ENCODE peak calls at places on chromosomes 4 and X, in nine cellular contexts. One of them, this sample, is unnamed.

GRCh38 chr4:166421556-166422156 is 548.6 kb downstream of the TLL1 start:
- DNase-seq in Right ventricle myocardium superior: no peak
- DNase-seq in T follicular helper cell: no peak
- DNase-seq in left ventricle myocardium superior: no peak
- DNase-seq in T-helper 2 cell: no peak
- DNase-seq in omental fat pad: no peak
- DNase-seq in ecto neural progenitor cell: no peak
- DNase-seq in GDM1: no peak
- DNase-seq in stimulated activated CD8-positive, alpha-beta memory T cell treated with anti-CD3 and anti-CD28 coated beads, Interleukin-12 subunit alpha, Interleukin-12 subunit beta, amount 100 ng/mL, for 1 hour: no peak
- DNase-seq in this sample: no peak

GRCh38 chrX:20317873-20318272 is 51.2 kb upstream of the RPS6KA3 start:
- DNase-seq in T-helper 2 cell: no peak
- DNase-seq in left ventricle myocardium superior: no peak
- DNase-seq in stimulated activated CD8-positive, alpha-beta memory T cell treated with anti-CD3 and anti-CD28 coated beads, Interleukin-12 subunit alpha, Interleukin-12 subunit beta, amount 100 ng/mL, for 1 hour: no peak
- DNase-seq in ecto neural progenitor cell: no peak
- DNase-seq in GDM1: no peak
- DNase-seq in Right ventricle myocardium superior: no peak
- DNase-seq in omental fat pad: no peak
- DNase-seq in T follicular helper cell: no peak
- DNase-seq in this sample: no peak

GRCh38 chr4:165359501-165359900 is 19.3 kb upstream of the CPE start:
- DNase-seq in ecto neural progenitor cell: no peak
- DNase-seq in omental fat pad: no peak
- DNase-seq in left ventricle myocardium superior: no peak
- DNase-seq in GDM1: no peak
- DNase-seq in T-helper 2 cell: no peak
- DNase-seq in T follicular helper cell: no peak
- DNase-seq in Right ventricle myocardium superior: no peak
- DNase-seq in stimulated activated CD8-positive, alpha-beta memory T cell treated with anti-CD3 and anti-CD28 coated beads, Interleukin-12 subunit alpha, Interleukin-12 subunit beta, amount 100 ng/mL, for 1 hour: no peak
- DNase-seq in this sample: no peak

GRCh38 chr4:111136438-111136837 is 513.6 kb upstream of the PITX2 start:
- DNase-seq in T follicular helper cell: no peak
- DNase-seq in GDM1: no peak
- DNase-seq in T-helper 2 cell: no peak
- DNase-seq in stimulated activated CD8-positive, alpha-beta memory T cell treated with anti-CD3 and anti-CD28 coated beads, Interleukin-12 subunit alpha, Interleukin-12 subunit beta, amount 100 ng/mL, for 1 hour: no peak
- DNase-seq in Right ventricle myocardium superior: no peak
- DNase-seq in ecto neural progenitor cell: no peak
- DNase-seq in left ventricle myocardium superior: no peak
- DNase-seq in omental fat pad: no peak
- DNase-seq in this sample: no peak

GRCh38 chr4:1418494-1419285 is 12.4 kb upstream of the NKX1-1 start:
- DNase-seq in Right ventricle myocardium superior: peak; percentile 17
- DNase-seq in stimulated activated CD8-positive, alpha-beta memory T cell treated with anti-CD3 and anti-CD28 coated beads, Interleukin-12 subunit alpha, Interleukin-12 subunit beta, amount 100 ng/mL, for 1 hour: no peak
- DNase-seq in ecto neural progenitor cell: peak; percentile 40
- DNase-seq in left ventricle myocardium superior: no peak
- DNase-seq in T follicular helper cell: no peak
- DNase-seq in GDM1: no peak
- DNase-seq in omental fat pad: no peak
- DNase-seq in T-helper 2 cell: no peak
- DNase-seq in this sample: no peak

GRCh38 chr4:137676357-137676998 is 144.2 kb upstream of the PCDH18 start:
- DNase-seq in T-helper 2 cell: no peak
- DNase-seq in ecto neural progenitor cell: no peak
- DNase-seq in Right ventricle myocardium superior: no peak
- DNase-seq in stimulated activated CD8-positive, alpha-beta memory T cell treated with anti-CD3 and anti-CD28 coated beads, Interleukin-12 subunit alpha, Interleukin-12 subunit beta, amount 100 ng/mL, for 1 hour: no peak
- DNase-seq in GDM1: no peak
- DNase-seq in omental fat pad: no peak
- DNase-seq in left ventricle myocardium superior: no peak
- DNase-seq in T follicular helper cell: no peak
- DNase-seq in this sample: no peak

GRCh38 chr4:23163649-23164436 is 471.1 kb downstream of the GBA3 start:
- DNase-seq in GDM1: no peak
- DNase-seq in left ventricle myocardium superior: no peak
- DNase-seq in ecto neural progenitor cell: no peak
- DNase-seq in Right ventricle myocardium superior: no peak
- DNase-seq in stimulated activated CD8-positive, alpha-beta memory T cell treated with anti-CD3 and anti-CD28 coated beads, Interleukin-12 subunit alpha, Interleukin-12 subunit beta, amount 100 ng/mL, for 1 hour: no peak
- DNase-seq in omental fat pad: no peak
- DNase-seq in T follicular helper cell: no peak
- DNase-seq in T-helper 2 cell: no peak
- DNase-seq in this sample: no peak

GRCh38 chr4:2183394-2183793 is 58.5 kb downstream of the HAUS3 start:
- DNase-seq in T follicular helper cell: no peak
- DNase-seq in ecto neural progenitor cell: no peak
- DNase-seq in T-helper 2 cell: no peak
- DNase-seq in stimulated activated CD8-positive, alpha-beta memory T cell treated with anti-CD3 and anti-CD28 coated beads, Interleukin-12 subunit alpha, Interleukin-12 subunit beta, amount 100 ng/mL, for 1 hour: no peak
- DNase-seq in Right ventricle myocardium superior: no peak
- DNase-seq in left ventricle myocardium superior: no peak
- DNase-seq in omental fat pad: no peak
- DNase-seq in GDM1: no peak
- DNase-seq in this sample: no peak

GRCh38 chrX:42456301-42456700 is 321.7 kb downstream of the PPP1R2C start:
- DNase-seq in Right ventricle myocardium superior: no peak
- DNase-seq in T follicular helper cell: no peak
- DNase-seq in left ventricle myocardium superior: no peak
- DNase-seq in GDM1: no peak
- DNase-seq in stimulated activated CD8-positive, alpha-beta memory T cell treated with anti-CD3 and anti-CD28 coated beads, Interleukin-12 subunit alpha, Interleukin-12 subunit beta, amount 100 ng/mL, for 1 hour: no peak
- DNase-seq in ecto neural progenitor cell: no peak
- DNase-seq in T-helper 2 cell: no peak
- DNase-seq in omental fat pad: no peak
- DNase-seq in this sample: no peak

GRCh38 chr4:70728096-70728495 is 6.3 kb downstream of the RUFY3 start:
- DNase-seq in left ventricle myocardium superior: no peak
- DNase-seq in omental fat pad: no peak
- DNase-seq in stimulated activated CD8-positive, alpha-beta memory T cell treated with anti-CD3 and anti-CD28 coated beads, Interleukin-12 subunit alpha, Interleukin-12 subunit beta, amount 100 ng/mL, for 1 hour: no peak
- DNase-seq in ecto neural progenitor cell: no peak
- DNase-seq in T follicular helper cell: no peak
- DNase-seq in T-helper 2 cell: no peak
- DNase-seq in GDM1: no peak
- DNase-seq in Right ventricle myocardium superior: no peak
- DNase-seq in this sample: no peak

GRCh38 chrX:131752493-131753198 is 208.8 kb downstream of the OR13H1 start:
- DNase-seq in omental fat pad: peak; percentile 62
- DNase-seq in T follicular helper cell: peak; percentile 78
- DNase-seq in Right ventricle myocardium superior: no peak
- DNase-seq in ecto neural progenitor cell: no peak
- DNase-seq in T-helper 2 cell: peak; percentile 70
- DNase-seq in left ventricle myocardium superior: no peak
- DNase-seq in GDM1: peak; percentile 81
- DNase-seq in stimulated activated CD8-positive, alpha-beta memory T cell treated with anti-CD3 and anti-CD28 coated beads, Interleukin-12 subunit alpha, Interleukin-12 subunit beta, amount 100 ng/mL, for 1 hour: no peak
- DNase-seq in this sample: no peak

GRCh38 chr4:3324093-3324815 is 31.4 kb downstream of the RGS12 start:
- DNase-seq in T follicular helper cell: no peak
- DNase-seq in stimulated activated CD8-positive, alpha-beta memory T cell treated with anti-CD3 and anti-CD28 coated beads, Interleukin-12 subunit alpha, Interleukin-12 subunit beta, amount 100 ng/mL, for 1 hour: no peak
- DNase-seq in omental fat pad: no peak
- DNase-seq in T-helper 2 cell: no peak
- DNase-seq in Right ventricle myocardium superior: peak; percentile 35
- DNase-seq in left ventricle myocardium superior: no peak
- DNase-seq in ecto neural progenitor cell: peak; percentile 59
- DNase-seq in GDM1: no peak
- DNase-seq in this sample: no peak

GRCh38 chr4:155376387-155377268 is at the start of gene MAP9:
- DNase-seq in ecto neural progenitor cell: peak; percentile 95
- DNase-seq in Right ventricle myocardium superior: peak; percentile 91
- DNase-seq in left ventricle myocardium superior: peak; percentile 89
- DNase-seq in T-helper 2 cell: peak; percentile 92
- DNase-seq in T follicular helper cell: peak; percentile 81
- DNase-seq in stimulated activated CD8-positive, alpha-beta memory T cell treated with anti-CD3 and anti-CD28 coated beads, Interleukin-12 subunit alpha, Interleukin-12 subunit beta, amount 100 ng/mL, for 1 hour: peak; percentile 81
- DNase-seq in GDM1: peak; percentile 14
- DNase-seq in omental fat pad: peak; percentile 32
- DNase-seq in this sample: peak; percentile 95

GRCh38 chrX:119690921-119691716 is 1.8 kb downstream of the SEPTIN6 start:
- DNase-seq in left ventricle myocardium superior: no peak
- DNase-seq in T-helper 2 cell: no peak
- DNase-seq in Right ventricle myocardium superior: no peak
- DNase-seq in stimulated activated CD8-positive, alpha-beta memory T cell treated with anti-CD3 and anti-CD28 coated beads, Interleukin-12 subunit alpha, Interleukin-12 subunit beta, amount 100 ng/mL, for 1 hour: no peak
- DNase-seq in T follicular helper cell: peak; percentile 56
- DNase-seq in omental fat pad: no peak
- DNase-seq in ecto neural progenitor cell: no peak
- DNase-seq in GDM1: no peak
- DNase-seq in this sample: peak; percentile 52

GRCh38 chrX:124829930-124830329 is 483.6 kb downstream of the SH2D1A start:
- DNase-seq in left ventricle myocardium superior: no peak
- DNase-seq in ecto neural progenitor cell: no peak
- DNase-seq in omental fat pad: no peak
- DNase-seq in T-helper 2 cell: no peak
- DNase-seq in stimulated activated CD8-positive, alpha-beta memory T cell treated with anti-CD3 and anti-CD28 coated beads, Interleukin-12 subunit alpha, Interleukin-12 subunit beta, amount 100 ng/mL, for 1 hour: no peak
- DNase-seq in Right ventricle myocardium superior: no peak
- DNase-seq in GDM1: no peak
- DNase-seq in T follicular helper cell: no peak
- DNase-seq in this sample: no peak

GRCh38 chr4:57655342-57655741 is 545.2 kb upstream of the IGFBP7 start:
- DNase-seq in T-helper 2 cell: no peak
- DNase-seq in Right ventricle myocardium superior: no peak
- DNase-seq in GDM1: no peak
- DNase-seq in omental fat pad: no peak
- DNase-seq in stimulated activated CD8-positive, alpha-beta memory T cell treated with anti-CD3 and anti-CD28 coated beads, Interleukin-12 subunit alpha, Interleukin-12 subunit beta, amount 100 ng/mL, for 1 hour: no peak
- DNase-seq in T follicular helper cell: no peak
- DNase-seq in ecto neural progenitor cell: no peak
- DNase-seq in left ventricle myocardium superior: no peak
- DNase-seq in this sample: no peak

GRCh38 chrX:39532761-39533160 is 565.0 kb downstream of the BCOR start:
- DNase-seq in left ventricle myocardium superior: no peak
- DNase-seq in omental fat pad: no peak
- DNase-seq in Right ventricle myocardium superior: no peak
- DNase-seq in T-helper 2 cell: no peak
- DNase-seq in stimulated activated CD8-positive, alpha-beta memory T cell treated with anti-CD3 and anti-CD28 coated beads, Interleukin-12 subunit alpha, Interleukin-12 subunit beta, amount 100 ng/mL, for 1 hour: no peak
- DNase-seq in T follicular helper cell: no peak
- DNase-seq in ecto neural progenitor cell: no peak
- DNase-seq in GDM1: no peak
- DNase-seq in this sample: no peak

GRCh38 chr4:122798101-122798500 is 28.5 kb upstream of the FGF2 start:
- DNase-seq in Right ventricle myocardium superior: peak; percentile 47
- DNase-seq in GDM1: peak; percentile 54
- DNase-seq in omental fat pad: no peak
- DNase-seq in T follicular helper cell: no peak
- DNase-seq in ecto neural progenitor cell: no peak
- DNase-seq in stimulated activated CD8-positive, alpha-beta memory T cell treated with anti-CD3 and anti-CD28 coated beads, Interleukin-12 subunit alpha, Interleukin-12 subunit beta, amount 100 ng/mL, for 1 hour: no peak
- DNase-seq in T-helper 2 cell: no peak
- DNase-seq in left ventricle myocardium superior: peak; percentile 39
- DNase-seq in this sample: no peak

GRCh38 chr4:145927055-145927454 is 11.6 kb downstream of the ZNF827 start:
- DNase-seq in ecto neural progenitor cell: no peak
- DNase-seq in left ventricle myocardium superior: no peak
- DNase-seq in omental fat pad: no peak
- DNase-seq in stimulated activated CD8-positive, alpha-beta memory T cell treated with anti-CD3 and anti-CD28 coated beads, Interleukin-12 subunit alpha, Interleukin-12 subunit beta, amount 100 ng/mL, for 1 hour: no peak
- DNase-seq in T-helper 2 cell: no peak
- DNase-seq in GDM1: no peak
- DNase-seq in Right ventricle myocardium superior: no peak
- DNase-seq in T follicular helper cell: no peak
- DNase-seq in this sample: no peak

GRCh38 chrX:15683193-15683592 is 18.6 kb upstream of the CLTRN start:
- DNase-seq in left ventricle myocardium superior: no peak
- DNase-seq in omental fat pad: no peak
- DNase-seq in T follicular helper cell: no peak
- DNase-seq in ecto neural progenitor cell: no peak
- DNase-seq in Right ventricle myocardium superior: no peak
- DNase-seq in T-helper 2 cell: no peak
- DNase-seq in stimulated activated CD8-positive, alpha-beta memory T cell treated with anti-CD3 and anti-CD28 coated beads, Interleukin-12 subunit alpha, Interleukin-12 subunit beta, amount 100 ng/mL, for 1 hour: no peak
- DNase-seq in GDM1: no peak
- DNase-seq in this sample: no peak

GRCh38 chr4:47326067-47326466 is 137.4 kb downstream of the COMMD8 start:
- DNase-seq in left ventricle myocardium superior: no peak
- DNase-seq in omental fat pad: no peak
- DNase-seq in stimulated activated CD8-positive, alpha-beta memory T cell treated with anti-CD3 and anti-CD28 coated beads, Interleukin-12 subunit alpha, Interleukin-12 subunit beta, amount 100 ng/mL, for 1 hour: no peak
- DNase-seq in ecto neural progenitor cell: no peak
- DNase-seq in T-helper 2 cell: no peak
- DNase-seq in GDM1: no peak
- DNase-seq in T follicular helper cell: no peak
- DNase-seq in Right ventricle myocardium superior: no peak
- DNase-seq in this sample: no peak

GRCh38 chr4:5478116-5478515 is 230.2 kb downstream of the EVC2 start:
- DNase-seq in Right ventricle myocardium superior: no peak
- DNase-seq in GDM1: no peak
- DNase-seq in ecto neural progenitor cell: no peak
- DNase-seq in left ventricle myocardium superior: no peak
- DNase-seq in T-helper 2 cell: no peak
- DNase-seq in T follicular helper cell: no peak
- DNase-seq in omental fat pad: no peak
- DNase-seq in stimulated activated CD8-positive, alpha-beta memory T cell treated with anti-CD3 and anti-CD28 coated beads, Interleukin-12 subunit alpha, Interleukin-12 subunit beta, amount 100 ng/mL, for 1 hour: no peak
- DNase-seq in this sample: no peak

GRCh38 chr4:11741190-11741652 is 312.5 kb upstream of the HS3ST1 start:
- DNase-seq in T-helper 2 cell: no peak
- DNase-seq in T follicular helper cell: no peak
- DNase-seq in Right ventricle myocardium superior: no peak
- DNase-seq in omental fat pad: no peak
- DNase-seq in ecto neural progenitor cell: no peak
- DNase-seq in left ventricle myocardium superior: no peak
- DNase-seq in stimulated activated CD8-positive, alpha-beta memory T cell treated with anti-CD3 and anti-CD28 coated beads, Interleukin-12 subunit alpha, Interleukin-12 subunit beta, amount 100 ng/mL, for 1 hour: no peak
- DNase-seq in GDM1: no peak
- DNase-seq in this sample: no peak

GRCh38 chr4:2685541-2685940 is 70.6 kb downstream of the TNIP2 start:
- DNase-seq in T follicular helper cell: no peak
- DNase-seq in left ventricle myocardium superior: no peak
- DNase-seq in GDM1: no peak
- DNase-seq in omental fat pad: no peak
- DNase-seq in Right ventricle myocardium superior: no peak
- DNase-seq in T-helper 2 cell: no peak
- DNase-seq in stimulated activated CD8-positive, alpha-beta memory T cell treated with anti-CD3 and anti-CD28 coated beads, Interleukin-12 subunit alpha, Interleukin-12 subunit beta, amount 100 ng/mL, for 1 hour: no peak
- DNase-seq in ecto neural progenitor cell: no peak
- DNase-seq in this sample: no peak

GRCh38 chr4:56658410-56659003 is 22.6 kb downstream of the HOPX start:
- DNase-seq in left ventricle myocardium superior: no peak
- DNase-seq in stimulated activated CD8-positive, alpha-beta memory T cell treated with anti-CD3 and anti-CD28 coated beads, Interleukin-12 subunit alpha, Interleukin-12 subunit beta, amount 100 ng/mL, for 1 hour: no peak
- DNase-seq in T follicular helper cell: no peak
- DNase-seq in GDM1: no peak
- DNase-seq in omental fat pad: no peak
- DNase-seq in Right ventricle myocardium superior: no peak
- DNase-seq in T-helper 2 cell: no peak
- DNase-seq in ecto neural progenitor cell: no peak
- DNase-seq in this sample: no peak

GRCh38 chrX:42117318-42117717 is 194.0 kb upstream of the CASK start:
- DNase-seq in ecto neural progenitor cell: no peak
- DNase-seq in Right ventricle myocardium superior: no peak
- DNase-seq in omental fat pad: no peak
- DNase-seq in stimulated activated CD8-positive, alpha-beta memory T cell treated with anti-CD3 and anti-CD28 coated beads, Interleukin-12 subunit alpha, Interleukin-12 subunit beta, amount 100 ng/mL, for 1 hour: no peak
- DNase-seq in T follicular helper cell: no peak
- DNase-seq in left ventricle myocardium superior: no peak
- DNase-seq in GDM1: no peak
- DNase-seq in T-helper 2 cell: no peak
- DNase-seq in this sample: no peak

GRCh38 chr4:10655968-10656367 is 28.6 kb downstream of the CLNK start:
- DNase-seq in T follicular helper cell: no peak
- DNase-seq in omental fat pad: no peak
- DNase-seq in left ventricle myocardium superior: no peak
- DNase-seq in GDM1: no peak
- DNase-seq in ecto neural progenitor cell: no peak
- DNase-seq in Right ventricle myocardium superior: no peak
- DNase-seq in T-helper 2 cell: no peak
- DNase-seq in stimulated activated CD8-positive, alpha-beta memory T cell treated with anti-CD3 and anti-CD28 coated beads, Interleukin-12 subunit alpha, Interleukin-12 subunit beta, amount 100 ng/mL, for 1 hour: no peak
- DNase-seq in this sample: no peak

GRCh38 chrX:2342281-2342688 is 158.5 kb downstream of the DHRSX start:
- DNase-seq in T follicular helper cell: no peak
- DNase-seq in Right ventricle myocardium superior: peak; percentile 76
- DNase-seq in stimulated activated CD8-positive, alpha-beta memory T cell treated with anti-CD3 and anti-CD28 coated beads, Interleukin-12 subunit alpha, Interleukin-12 subunit beta, amount 100 ng/mL, for 1 hour: no peak
- DNase-seq in T-helper 2 cell: no peak
- DNase-seq in ecto neural progenitor cell: no peak
- DNase-seq in omental fat pad: no peak
- DNase-seq in left ventricle myocardium superior: peak; percentile 79
- DNase-seq in GDM1: no peak
- DNase-seq in this sample: no peak

GRCh38 chr4:100504086-100504874 is 13.5 kb downstream of the EMCN start:
- DNase-seq in Right ventricle myocardium superior: no peak
- DNase-seq in stimulated activated CD8-positive, alpha-beta memory T cell treated with anti-CD3 and anti-CD28 coated beads, Interleukin-12 subunit alpha, Interleukin-12 subunit beta, amount 100 ng/mL, for 1 hour: no peak
- DNase-seq in GDM1: no peak
- DNase-seq in omental fat pad: no peak
- DNase-seq in T-helper 2 cell: no peak
- DNase-seq in ecto neural progenitor cell: no peak
- DNase-seq in left ventricle myocardium superior: no peak
- DNase-seq in T follicular helper cell: no peak
- DNase-seq in this sample: peak; percentile 15

GRCh38 chrX:45505214-45505613 is 304.5 kb upstream of the DIPK2B start:
- DNase-seq in GDM1: no peak
- DNase-seq in omental fat pad: no peak
- DNase-seq in T follicular helper cell: no peak
- DNase-seq in T-helper 2 cell: no peak
- DNase-seq in ecto neural progenitor cell: no peak
- DNase-seq in Right ventricle myocardium superior: no peak
- DNase-seq in left ventricle myocardium superior: no peak
- DNase-seq in stimulated activated CD8-positive, alpha-beta memory T cell treated with anti-CD3 and anti-CD28 coated beads, Interleukin-12 subunit alpha, Interleukin-12 subunit beta, amount 100 ng/mL, for 1 hour: no peak
- DNase-seq in this sample: no peak

GRCh38 chr4:174324725-174325124 is 41.0 kb downstream of the CEP44 start:
- DNase-seq in GDM1: no peak
- DNase-seq in left ventricle myocardium superior: no peak
- DNase-seq in Right ventricle myocardium superior: no peak
- DNase-seq in ecto neural progenitor cell: no peak
- DNase-seq in T follicular helper cell: no peak
- DNase-seq in omental fat pad: no peak
- DNase-seq in stimulated activated CD8-positive, alpha-beta memory T cell treated with anti-CD3 and anti-CD28 coated beads, Interleukin-12 subunit alpha, Interleukin-12 subunit beta, amount 100 ng/mL, for 1 hour: no peak
- DNase-seq in T-helper 2 cell: no peak
- DNase-seq in this sample: no peak

This sample was measured in glutamatergic neuron.